ENCODE peak calls at places on chromosomes 7 and 10, in nine cellular contexts. S is AG04450; Z is brain microvascular endothelial cell; G is cardiac fibroblast; R is DND-41; D is fibroblast of villous mesenchyme; K is heart left ventricle; E is H7; A is CD8-positive, alpha-beta T cell. W is an unnamed sample.
A peak's percentile ranks its signal among the peaks of the same experiment; 100 is the strongest.

GRCh38 chr7:24842449-24843241 is 85.4 kb upstream of the GSDME start:
- DNase-seq in E (no peak), S (no peak), Z (no peak), G (peak; percentile 72), A (no peak), R (no peak), K (no peak), D (no peak), W (no peak)

GRCh38 chr7:75727881-75728592 is 10.7 kb downstream of the HIP1 start:
- DNase-seq in G (no peak), S (no peak), E (peak; percentile 69), D (peak; percentile 79), Z (peak; percentile 40), R (peak; percentile 30), K (peak; percentile 34), A (peak; percentile 34), W (peak; percentile 78)

GRCh38 chr7:4216016-4216415 is 466.1 kb upstream of the FOXK1 start:
- DNase-seq in A (no peak), R (no peak), Z (no peak), K (no peak), S (no peak), D (no peak), E (no peak), G (no peak), W (no peak)

GRCh38 chr7:101614098-101614938 is 14.8 kb downstream of the MYL10 start:
- DNase-seq in K (peak; percentile 16), A (no peak), R (no peak), E (peak; percentile 73), Z (no peak), D (no peak), S (no peak), G (peak; percentile 24), W (no peak)

GRCh38 chr7:100430450-100431285 is 1.0 kb downstream of the MEPCE start:
- DNase-seq in Z (no peak), E (peak; percentile 66), K (no peak), D (peak; percentile 28), R (no peak), S (no peak), A (no peak), G (peak; percentile 41), W (no peak)

GRCh38 chr10:68871105-68871711 is 29.9 kb upstream of the DDX50 start:
- DNase-seq in R (no peak), Z (peak; percentile 61), E (peak; percentile 57), G (peak; percentile 75), K (no peak), D (peak; percentile 55), S (peak; percentile 7), A (no peak), W (no peak)

GRCh38 chr7:132298782-132299181 is 277.5 kb downstream of the PLXNA4 start:
- DNase-seq in G (peak; percentile 65), A (no peak), D (peak; percentile 14), Z (peak; percentile 42), S (no peak), E (no peak), R (no peak), K (no peak), W (no peak)

GRCh38 chr10:73060738-73061635 is 35.7 kb downstream of the P4HA1 start:
- DNase-seq in Z (no peak), K (no peak), G (peak; percentile 47), D (peak; percentile 38), R (no peak), A (no peak), E (peak; percentile 51), S (no peak), W (peak; percentile 11)

GRCh38 chr7:157440346-157441022 is 103.7 kb downstream of the DNAJB6 start:
- DNase-seq in D (no peak), K (no peak), S (no peak), E (no peak), Z (no peak), A (no peak), R (no peak), G (no peak), W (no peak)

GRCh38 chr7:100142461-100142860 is 6.3 kb upstream of the LAMTOR4 start:
- DNase-seq in Z (no peak), R (no peak), G (no peak), K (no peak), D (no peak), S (no peak), E (no peak), A (no peak), W (no peak)

GRCh38 chr7:51658684-51659083 is 342.1 kb upstream of the COBL start:
- DNase-seq in S (no peak), E (no peak), G (no peak), D (no peak), K (no peak), R (no peak), A (no peak), Z (no peak), W (no peak)

GRCh38 chr7:142943706-142944268 is 4.5 kb downstream of the LLCFC1 start:
- DNase-seq in E (no peak), Z (no peak), A (no peak), K (no peak), D (no peak), G (no peak), S (no peak), R (no peak), W (no peak)

GRCh38 chr10:60425392-60426110 is 35.9 kb upstream of the ANK3 start:
- DNase-seq in G (peak; percentile 78), A (no peak), Z (peak; percentile 53), K (no peak), S (no peak), E (no peak), R (no peak), D (no peak), W (no peak)

GRCh38 chr7:48992816-48993215 is 68.5 kb downstream of the CDC14C start:
- DNase-seq in A (no peak), G (no peak), K (no peak), E (no peak), D (no peak), Z (no peak), R (no peak), S (no peak), W (no peak)

GRCh38 chr10:36771725-36772124 is 353.7 kb upstream of the ANKRD30A start:
- DNase-seq in A (no peak), S (no peak), E (no peak), Z (no peak), K (no peak), R (no peak), G (no peak), D (no peak), W (no peak)

GRCh38 chr10:79299397-79300370 is 47.6 kb upstream of the PPIF start:
- DNase-seq in R (no peak), A (no peak), E (no peak), S (peak; percentile 41), K (no peak), D (peak; percentile 76), Z (peak; percentile 85), G (peak; percentile 88), W (no peak)

GRCh38 chr10:72375173-72375572 is 20.5 kb upstream of the DNAJB12 start:
- DNase-seq in R (no peak), S (no peak), Z (no peak), D (no peak), G (no peak), E (peak; percentile 46), K (no peak), A (no peak), W (no peak)

GRCh38 chr10:124701435-124701834 is 42.7 kb downstream of the FAM53B start:
- DNase-seq in E (no peak), D (peak; percentile 79), K (peak; percentile 98), R (no peak), S (peak; percentile 11), Z (peak; percentile 31), G (peak; percentile 66), A (no peak), W (no peak)

GRCh38 chr10:87507879-87508278 is 3.2 kb downstream of the MINPP1 start:
- DNase-seq in A (no peak), K (no peak), Z (no peak), E (no peak), S (no peak), R (no peak), G (no peak), D (no peak), W (no peak)
- H3K4me3 ChIP-seq in A (no peak overlapping the region), K (no peak overlapping the region), Z (no peak overlapping the region), E (no peak overlapping the region), S (no peak overlapping the region), R (no peak overlapping the region), G (no peak overlapping the region), D (peak overlapping the region; percentile 95), W (no peak overlapping the region)

GRCh38 chr10:99845837-99846382 is 63.5 kb downstream of the ABCC2 start:
- DNase-seq in D (peak; percentile 96), K (peak; percentile 78), A (peak; percentile 58), G (peak; percentile 97), R (peak; percentile 74), Z (peak; percentile 92), E (peak; percentile 66), S (peak; percentile 93), W (peak; percentile 83)
- H3K4me3 ChIP-seq in D (peak overlapping the region; percentile 35), K (peak overlapping the region; percentile 48), A (no peak overlapping the region), G (peak overlapping the region; percentile 12), R (no peak overlapping the region), Z (peak overlapping the region; percentile 26), E (no peak overlapping the region), S (peak overlapping the region; percentile 34), W (no peak overlapping the region)

DNA sequence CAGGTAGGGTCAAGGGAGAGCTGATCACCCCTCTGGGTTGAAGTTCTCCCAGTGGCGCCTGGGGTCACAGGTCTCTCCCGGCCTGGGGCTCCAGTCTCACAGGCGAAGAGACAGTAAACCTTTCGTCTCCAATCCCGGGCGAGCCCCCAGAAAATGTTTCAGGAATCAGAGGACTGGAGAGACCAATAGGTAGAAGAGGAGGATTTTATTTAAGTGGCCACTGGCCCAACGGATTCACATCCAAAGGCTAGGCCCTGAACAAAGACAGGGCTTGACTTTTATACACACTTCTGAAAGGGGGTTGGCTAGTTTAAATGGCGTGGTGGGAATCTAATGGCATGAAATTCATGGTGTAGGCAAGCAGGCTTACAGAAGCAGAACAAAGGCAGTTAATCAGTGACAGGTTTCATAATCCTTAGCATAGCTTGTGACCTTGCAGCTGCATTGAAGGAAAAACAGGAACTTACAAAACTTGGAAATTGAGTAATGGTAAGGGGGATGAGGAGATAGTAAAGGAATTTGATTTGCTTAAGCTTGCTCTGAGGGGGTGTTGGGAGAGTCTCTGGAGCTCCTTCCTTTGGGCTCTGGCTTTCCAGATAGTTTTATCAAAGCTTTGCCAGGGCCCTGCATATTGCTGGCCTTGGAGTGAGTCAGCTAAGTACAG is 105.5 kb downstream of the TRIM24 start:
- DNase-seq in G (peak; percentile 90), K (no peak), S (peak; percentile 10), D (peak; percentile 74), R (peak; percentile 46), A (no peak), Z (peak; percentile 62), E (no peak), W (no peak)
- H3K4me3 ChIP-seq in G (no peak overlapping the region), K (no peak overlapping the region), S (no peak overlapping the region), D (no peak overlapping the region), R (no peak overlapping the region), A (no peak overlapping the region), Z (no peak overlapping the region), E (no peak overlapping the region), W (no peak overlapping the region)

GRCh38 chr10:101570764-101571572 is 17.1 kb downstream of the POLL start:
- DNase-seq in E (peak; percentile 81), D (no peak), Z (no peak), K (no peak), S (no peak), R (no peak), G (no peak), A (no peak), W (no peak)
- H3K4me3 ChIP-seq in E (peak overlapping the region; percentile 76), D (peak overlapping the region; percentile 70), Z (peak overlapping the region; percentile 57), K (peak overlapping the region; percentile 70), S (peak overlapping the region; percentile 61), R (peak overlapping the region; percentile 60), G (peak overlapping the region; percentile 66), A (peak overlapping the region; percentile 42), W (peak overlapping the region; percentile 43)